ENCODE peak calls at places on chromosomes 2 and 18, in five cellular contexts. Y is HCT116, M is GM12878, R is PC-9, A is hepatocyte. Q is an unnamed sample.

GRCh38 chr18:23226930-23227728 is 91.8 kb downstream of the CABLES1 start:
- DNase-seq in M (no peak), Y (no peak), R (no peak), A (peak), Q (no peak)

GRCh38 chr2:209933499-209934458 is 68.7 kb upstream of the RPE start:
- DNase-seq in A (peak), Y (no peak), M (no peak), R (no peak), Q (no peak)

GRCh38 chr2:174174741-174175140 is 73.6 kb downstream of the OLA1 start:
- DNase-seq in M (no peak), R (no peak), A (no peak), Y (no peak), Q (no peak)

GRCh38 chr2:107717666-107718065 is 109.0 kb upstream of the RGPD4 start:
- DNase-seq in M (no peak), A (no peak), Y (no peak), R (no peak), Q (peak)

GRCh38 chr2:78465707-78466106 is 559.8 kb upstream of the REG3G start:
- DNase-seq in R (no peak), M (no peak), Y (no peak), A (no peak), Q (peak)

GRCh38 chr2:8000861-8001260 is 681.0 kb upstream of the ID2 start:
- DNase-seq in Y (no peak), M (no peak), R (no peak), A (no peak), Q (no peak)

GRCh38 chr2:218168635-218169462 is 2.1 kb upstream of the CXCR1 start:
- DNase-seq in R (peak), M (no peak), Y (peak), A (peak), Q (peak)

GRCh38 chr2:63590621-63591408 is 2.1 kb downstream of the MDH1 start:
- DNase-seq in R (no peak), M (peak), A (peak), Y (no peak), Q (no peak)

GRCh38 chr18:8657050-8657820 is 48.0 kb downstream of the RAB12 start:
- DNase-seq in R (no peak), A (no peak), M (no peak), Y (no peak), Q (no peak)

GRCh38 chr2:42881732-42882131 is 89.3 kb upstream of the HAAO start:
- DNase-seq in A (no peak), Y (no peak), R (no peak), M (no peak), Q (no peak)

GRCh38 chr2:128736689-128737545 is 418.2 kb upstream of the HS6ST1 start:
- DNase-seq in R (peak), A (peak), M (no peak), Y (peak), Q (peak)

GRCh38 chr2:185374878-185375277 is 363.7 kb upstream of the FSIP2 start:
- DNase-seq in A (no peak), Y (no peak), R (no peak), M (no peak), Q (no peak)

GRCh38 chr2:149041482-149041881 is 3.0 kb downstream of the LYPD6B start:
- DNase-seq in M (no peak), A (no peak), R (no peak), Y (no peak), Q (no peak)
- TF ChIP-seq EZH2 in M (no peak), A (no peak), R (no peak), Y (no peak), Q (no peak)

GRCh38 chr2:137769406-137769805 is 194.9 kb upstream of the HNMT start:
- DNase-seq in M (no peak), Y (no peak), R (no peak), A (no peak), Q (no peak)

GRCh38 chr2:137770161-137770560 is 194.1 kb upstream of the HNMT start:
- DNase-seq in M (no peak), Y (no peak), R (no peak), A (no peak), Q (no peak)

GRCh38 chr2:137764638-137765037 is 199.6 kb upstream of the HNMT start:
- DNase-seq in Y (no peak), A (no peak), R (no peak), M (no peak), Q (no peak)
- TF ChIP-seq EZH2 in Y (no peak), A (no peak), R (no peak), M (no peak), Q (no peak)

DNA sequence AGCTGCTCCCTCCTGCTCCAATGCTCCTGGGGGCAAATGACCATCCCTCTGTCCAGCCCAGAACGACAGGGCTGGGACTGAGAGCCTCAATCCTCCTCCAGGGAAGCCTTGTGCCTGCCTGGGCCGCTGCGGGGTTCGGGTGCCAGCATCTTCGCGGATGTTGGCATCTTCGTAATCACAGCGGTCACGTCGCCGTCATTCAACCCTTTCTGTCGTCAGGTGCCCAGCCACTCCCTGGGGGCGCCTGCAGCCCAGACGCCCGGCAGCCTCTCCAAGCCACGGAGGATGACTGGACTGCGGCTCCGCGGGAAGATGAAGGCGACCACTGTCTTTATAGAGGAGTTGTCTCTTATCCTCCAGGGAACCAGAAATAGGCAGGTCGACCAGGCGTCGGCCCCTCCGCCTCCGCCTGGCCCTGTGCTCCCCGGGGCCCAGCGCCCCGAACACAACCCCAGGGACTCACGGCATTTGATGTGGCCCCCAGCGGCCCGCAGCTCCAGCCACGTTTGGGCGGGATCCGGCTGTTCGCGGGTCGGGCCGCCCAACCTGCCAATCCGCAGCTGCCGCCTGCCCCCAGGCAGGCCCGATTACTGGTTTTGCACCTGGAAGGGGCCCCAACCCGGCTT is 113.9 kb downstream of the THNSL2 start:
- DNase-seq in A (no peak), M (no peak), R (no peak), Y (no peak), Q (peak)
- TF ChIP-seq EZH2 in A (no peak), M (no peak), R (no peak), Y (no peak), Q (no peak)

GRCh38 chr2:11123001-11123809 is 32.1 kb upstream of the SLC66A3 start:
- DNase-seq in R (no peak), Y (no peak), M (no peak), A (no peak), Q (no peak)
- TF ChIP-seq EZH2 in R (no peak), Y (no peak), M (no peak), A (no peak), Q (no peak)

GRCh38 chr2:2795438-2796091 is 464.5 kb upstream of the MYT1L start:
- DNase-seq in Y (no peak), R (no peak), M (no peak), A (no peak), Q (no peak)
- TF ChIP-seq EZH2 in Y (no peak), R (no peak), M (no peak), A (no peak), Q (no peak)

DNA sequence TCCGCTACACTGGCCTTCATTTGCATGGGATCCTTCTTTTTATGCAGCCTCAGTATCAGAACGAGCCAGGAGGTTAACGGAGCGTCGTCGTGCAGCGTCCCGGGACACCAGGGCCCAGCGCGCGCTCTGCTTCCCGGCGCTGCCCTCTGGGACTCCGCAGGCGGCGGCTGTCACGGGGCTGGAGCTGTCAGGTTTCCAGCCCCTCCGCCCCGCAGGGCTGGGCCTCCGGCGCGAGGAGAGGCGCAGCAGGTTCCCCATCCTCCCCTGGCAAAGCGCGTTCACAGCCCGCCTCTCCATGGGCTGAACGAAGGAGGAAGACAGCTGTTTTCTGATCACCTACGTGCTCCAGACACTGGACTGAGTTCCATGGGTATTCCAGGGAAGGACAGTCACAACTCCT is 12.5 kb upstream of the PAX8 start:
- DNase-seq in M (no peak), R (no peak), A (peak), Y (no peak), Q (peak)
- TF ChIP-seq EZH2 in M (no peak), R (no peak), A (no peak), Y (no peak), Q (no peak)

Q was measured in GM23338.